ENCODE peak calls at places on chromosome 9, in four cellular contexts. F, C, Q and O are unnamed samples.

GRCh38 chr9:133514475-133515239 is 10.1 kb downstream of the MYMK start:
- DNase-seq in F (no peak), C (no peak), Q (no peak), O (no peak)

GRCh38 chr9:109107402-109108240 is 12.1 kb downstream of the TMEM245 start:
- DNase-seq in F (no peak), C (peak; percentile 48), Q (no peak), O (peak; percentile 33)

GRCh38 chr9:113307401-113307975 is 4.3 kb upstream of the RNF183 start:
- DNase-seq in F (no peak), C (no peak), Q (no peak), O (no peak)

GRCh38 chr9:19555214-19555613 is 146.4 kb downstream of the ACER2 start:
- DNase-seq in F (no peak), C (no peak), Q (no peak), O (no peak)

GRCh38 chr9:121048175-121048574 is 1.9 kb downstream of the C5 start:
- DNase-seq in F (no peak), C (no peak), Q (no peak), O (no peak)

GRCh38 chr9:135702002-135702721 is at the start of gene KCNT1:
- DNase-seq in F (no peak), C (no peak), Q (no peak), O (no peak)

GRCh38 chr9:96667363-96667728 is 12.2 kb upstream of the PRXL2C start:
- DNase-seq in F (no peak), C (no peak), Q (no peak), O (no peak)

GRCh38 chr9:117224676-117225075 is 190.2 kb downstream of the ASTN2 start:
- DNase-seq in F (peak; percentile 34), C (no peak), Q (no peak), O (no peak)

GRCh38 chr9:116365056-116365471 is 211.5 kb downstream of the PAPPA start:
- DNase-seq in F (no peak), C (no peak), Q (no peak), O (no peak)

GRCh38 chr9:126611592-126612328 is 2.0 kb upstream of the LMX1B start:
- DNase-seq in F (peak; percentile 70), C (peak; percentile 32), Q (no peak), O (peak; percentile 36)

GRCh38 chr9:95018099-95018927 is 291.8 kb downstream of the AOPEP start:
- DNase-seq in F (no peak), C (peak; percentile 32), Q (no peak), O (peak; percentile 20)

GRCh38 chr9:133830310-133830709 is 92.2 kb upstream of the SARDH start:
- DNase-seq in F (no peak), C (no peak), Q (no peak), O (no peak)

GRCh38 chr9:93048706-93049448 is 9.6 kb upstream of the SUSD3 start:
- DNase-seq in F (no peak), C (no peak), Q (no peak), O (no peak)

GRCh38 chr9:5042661-5043178 is 57.6 kb downstream of the JAK2 start:
- DNase-seq in F (no peak), C (no peak), Q (no peak), O (no peak)

GRCh38 chr9:93254806-93255519 is 71.0 kb downstream of the WNK2 start:
- DNase-seq in F (no peak), C (no peak), Q (no peak), O (no peak)

GRCh38 chr9:36443581-36443980 is 43.5 kb upstream of the RNF38 start:
- DNase-seq in F (no peak), C (no peak), Q (no peak), O (no peak)

GRCh38 chr9:37066139-37066725 is 32.2 kb upstream of the PAX5 start:
- DNase-seq in F (no peak), C (no peak), Q (no peak), O (no peak)

GRCh38 chr9:21747171-21747570 is 55.3 kb upstream of the MTAP start:
- DNase-seq in F (no peak), C (no peak), Q (no peak), O (no peak)

GRCh38 chr9:116087246-116087645 is 66.3 kb upstream of the PAPPA start:
- DNase-seq in F (no peak), C (no peak), Q (no peak), O (no peak)

GRCh38 chr9:136665704-136666363 is 3.1 kb downstream of the EGFL7 start:
- DNase-seq in F (no peak), C (no peak), Q (no peak), O (no peak)

GRCh38 chr9:18820566-18821095 is 212.4 kb downstream of the SAXO1 start:
- DNase-seq in F (no peak), C (no peak), Q (no peak), O (no peak)

GRCh38 chr9:89020754-89021153 is 29.5 kb downstream of the S1PR3 start:
- DNase-seq in F (no peak), C (no peak), Q (no peak), O (no peak)

GRCh38 chr9:126287467-126287866 is 39.2 kb upstream of the MVB12B start:
- DNase-seq in F (no peak), C (no peak), Q (no peak), O (no peak)

GRCh38 chr9:108053555-108054061 is 564.0 kb upstream of the KLF4 start:
- DNase-seq in F (no peak), C (no peak), Q (no peak), O (no peak)

GRCh38 chr9:35103660-35104191 is 795 bp upstream of the STOML2 start:
- DNase-seq in F (no peak), C (no peak), Q (no peak), O (no peak)

GRCh38 chr9:37729499-37729898 is 24.1 kb upstream of the TRMT10B start:
- DNase-seq in F (no peak), C (no peak), Q (no peak), O (no peak)

GRCh38 chr9:134376386-134377142 is 50.3 kb downstream of the RXRA start:
- DNase-seq in F (no peak), C (no peak), Q (no peak), O (peak; percentile 23)

GRCh38 chr9:15211160-15211993 is 95.6 kb downstream of the TTC39B start:
- DNase-seq in F (peak; percentile 34), C (peak; percentile 50), Q (peak; percentile 30), O (peak; percentile 70)

GRCh38 chr9:35688558-35689350 is 971 bp downstream of the TPM2 start:
- DNase-seq in F (no peak), C (peak; percentile 33), Q (no peak), O (peak; percentile 39)

GRCh38 chr9:128026255-128027165 is 40.6 kb downstream of the NAIF1 start:
- DNase-seq in F (no peak), C (no peak), Q (peak; percentile 86), O (no peak)

GRCh38 chr9:113738898-113739604 is 137.1 kb upstream of the ZNF618 start:
- DNase-seq in F (no peak), C (no peak), Q (no peak), O (no peak)

GRCh38 chr9:135474915-135475314 is 4.7 kb upstream of the PPP1R26 start:
- DNase-seq in F (no peak), C (peak; percentile 19), Q (no peak), O (peak; percentile 21)

GRCh38 chr9:34279431-34279830 is 49.6 kb downstream of the KIF24 start:
- DNase-seq in F (no peak), C (no peak), Q (no peak), O (no peak)

GRCh38 chr9:118331622-118332045 is 627.4 kb downstream of the TLR4 start:
- DNase-seq in F (no peak), C (no peak), Q (no peak), O (no peak)

GRCh38 chr9:87405677-87406544 is 91.8 kb upstream of the DAPK1 start:
- DNase-seq in F (no peak), C (no peak), Q (no peak), O (no peak)
- TF ChIP-seq ZNF274 in F (no peak), C (no peak), Q (no peak), O (no peak)

DNA sequence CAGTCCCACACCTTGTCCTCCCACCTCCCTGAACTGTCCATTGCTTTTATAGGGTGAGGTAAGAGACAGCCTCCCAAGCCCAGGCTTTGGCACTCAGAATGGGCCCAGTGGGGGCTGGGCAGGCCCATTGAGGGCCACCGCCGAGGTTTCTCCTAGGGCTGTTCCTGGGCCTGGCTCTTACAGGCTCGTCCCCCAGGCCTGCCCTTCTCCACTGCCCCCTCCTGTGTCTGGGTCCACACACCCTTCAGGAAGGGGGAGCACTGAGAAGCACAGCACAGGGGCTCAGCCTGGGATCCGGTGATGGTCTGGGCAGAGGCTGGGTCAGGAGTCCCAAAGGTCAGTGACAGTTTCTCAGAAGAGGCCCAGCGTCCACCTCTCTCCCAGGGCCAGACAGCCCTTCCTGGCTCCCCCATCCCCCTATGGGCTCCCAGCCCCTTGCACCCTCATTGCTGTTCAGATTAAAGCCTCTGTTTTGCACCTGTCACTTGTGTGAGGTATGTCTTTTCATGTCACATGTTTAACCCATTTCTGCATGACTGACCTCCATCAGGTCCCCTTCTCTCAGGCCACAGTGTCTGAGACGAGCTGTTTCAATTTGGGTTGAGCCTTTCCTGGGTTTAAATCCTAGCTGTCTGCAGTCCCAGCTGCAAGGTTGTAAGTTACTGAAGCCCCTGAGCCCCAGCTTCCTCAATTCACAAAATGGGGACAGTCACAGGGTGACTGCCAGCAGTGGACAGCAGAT is 29.4 kb downstream of the IER5L start:
- DNase-seq in F (no peak), C (no peak), Q (no peak), O (no peak)
- TF ChIP-seq ZNF274 in F (no peak), C (no peak), Q (no peak), O (no peak)

DNA sequence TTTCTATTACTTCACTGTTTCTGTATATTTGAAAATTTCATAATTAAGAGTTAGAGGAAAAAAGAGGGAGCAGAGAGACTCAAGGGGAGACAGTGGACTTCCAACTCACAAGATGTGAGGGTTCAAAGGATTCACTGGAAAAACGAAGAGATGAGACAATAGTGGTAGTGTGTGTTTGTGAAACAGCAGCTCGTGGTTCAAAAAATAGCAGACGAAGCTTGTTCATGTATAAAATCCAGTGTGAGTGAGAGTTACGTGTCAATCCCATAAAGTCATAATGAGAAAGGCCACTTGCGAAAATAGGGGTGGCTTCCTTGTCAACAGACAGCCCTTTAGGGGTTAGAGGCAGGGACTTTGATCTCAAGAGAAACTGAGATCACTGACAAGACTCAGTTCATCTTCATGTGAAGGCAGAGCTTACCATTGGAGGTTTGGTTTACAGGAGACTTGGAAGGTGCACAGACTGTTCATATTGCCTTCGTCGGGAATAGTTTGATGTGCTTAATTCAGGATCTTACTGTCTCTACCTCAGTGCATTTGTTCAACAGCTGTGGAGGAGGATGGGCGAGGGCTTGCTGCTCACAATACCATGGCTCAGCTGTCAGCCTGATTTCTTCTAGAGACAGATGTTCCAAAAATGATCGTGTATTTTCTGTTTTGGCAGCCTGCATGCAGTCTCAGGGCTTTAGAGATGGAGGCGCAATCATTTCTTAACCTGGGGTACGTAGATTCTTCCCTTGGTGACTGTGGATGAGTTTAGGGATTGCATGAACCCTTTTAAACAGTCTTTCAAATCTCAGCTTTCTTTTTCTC is 105.7 kb upstream of the KLF9 start:
- DNase-seq in F (no peak), C (no peak), Q (peak; percentile 51), O (no peak)
- TF ChIP-seq ZNF274 in F (no peak), C (no peak), Q (no peak), O (no peak)

DNA sequence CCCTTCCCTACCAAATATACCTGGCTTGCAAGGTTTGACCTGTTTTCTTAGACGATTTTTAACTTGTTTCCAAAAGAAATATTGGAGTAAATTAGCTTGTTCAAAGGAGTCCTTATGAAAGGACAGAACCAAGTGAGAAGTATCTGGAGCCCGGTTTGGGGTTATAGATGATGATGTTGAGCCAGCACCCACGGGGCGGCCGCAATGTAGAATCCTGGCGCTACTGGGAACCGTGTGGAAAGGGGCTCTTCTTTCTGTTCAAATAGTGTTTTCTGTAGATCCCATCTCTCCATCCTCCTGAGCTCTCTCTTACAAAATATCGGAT is 517 bp upstream of the EXOSC2 start:
- DNase-seq in F (no peak), C (no peak), Q (no peak), O (no peak)
- TF ChIP-seq ZNF274 in F (no peak), C (no peak), Q (no peak), O (no peak)